ENCODE peak calls at places on chromosome 14, in six cellular contexts. One of them, this sample, is unnamed.

GRCh38 chr14:36713960-36714703 is 52.5 kb downstream of the PAX9 start:
- DNase-seq in choroid plexus epithelial cell: no peak
- DNase-seq in pancreas: no peak
- DNase-seq in breast epithelium: no peak
- DNase-seq in stomach: no peak
- DNase-seq in adrenal gland: no peak
- DNase-seq in this sample: no peak

GRCh38 chr14:90373887-90374286 is 22.9 kb upstream of the CALM1 start:
- DNase-seq in choroid plexus epithelial cell: peak; percentile 52
- DNase-seq in pancreas: no peak
- DNase-seq in breast epithelium: no peak
- DNase-seq in stomach: no peak
- DNase-seq in adrenal gland: no peak
- DNase-seq in this sample: no peak

GRCh38 chr14:50658203-50658602 is 9.9 kb downstream of the SAV1 start:
- DNase-seq in choroid plexus epithelial cell: peak; percentile 85
- DNase-seq in pancreas: peak; percentile 41
- DNase-seq in breast epithelium: no peak
- DNase-seq in stomach: peak; percentile 43
- DNase-seq in adrenal gland: no peak
- DNase-seq in this sample: no peak

GRCh38 chr14:76109087-76109880 is 42.4 kb upstream of the GPATCH2L start:
- DNase-seq in choroid plexus epithelial cell: no peak
- DNase-seq in pancreas: no peak
- DNase-seq in breast epithelium: no peak
- DNase-seq in stomach: no peak
- DNase-seq in adrenal gland: no peak
- DNase-seq in this sample: no peak

GRCh38 chr14:68814376-68815287 is 21.8 kb upstream of the ZFP36L1 start:
- DNase-seq in choroid plexus epithelial cell: peak; percentile 73
- DNase-seq in pancreas: peak; percentile 71
- DNase-seq in breast epithelium: peak; percentile 36
- DNase-seq in stomach: no peak
- DNase-seq in adrenal gland: peak; percentile 79
- DNase-seq in this sample: peak; percentile 79

GRCh38 chr14:68924392-68925158 is 54.5 kb downstream of the ACTN1 start:
- DNase-seq in choroid plexus epithelial cell: no peak
- DNase-seq in pancreas: no peak
- DNase-seq in breast epithelium: no peak
- DNase-seq in stomach: no peak
- DNase-seq in adrenal gland: no peak
- DNase-seq in this sample: peak; percentile 90

GRCh38 chr14:67695394-67695949 is at the start of gene RDH11:
- DNase-seq in choroid plexus epithelial cell: peak; percentile 92
- DNase-seq in pancreas: peak; percentile 85
- DNase-seq in breast epithelium: peak; percentile 84
- DNase-seq in stomach: peak; percentile 84
- DNase-seq in adrenal gland: peak; percentile 96
- DNase-seq in this sample: peak; percentile 93

GRCh38 chr14:54364555-54365415 is 32.0 kb upstream of the CDKN3 start:
- DNase-seq in choroid plexus epithelial cell: peak; percentile 39
- DNase-seq in pancreas: no peak
- DNase-seq in breast epithelium: peak; percentile 48
- DNase-seq in stomach: no peak
- DNase-seq in adrenal gland: peak; percentile 67
- DNase-seq in this sample: no peak

GRCh38 chr14:26427059-26427458 is 170.8 kb downstream of the NOVA1 start:
- DNase-seq in choroid plexus epithelial cell: peak; percentile 13
- DNase-seq in pancreas: no peak
- DNase-seq in breast epithelium: no peak
- DNase-seq in stomach: no peak
- DNase-seq in adrenal gland: no peak
- DNase-seq in this sample: no peak

GRCh38 chr14:69711065-69711464 is 55.9 kb upstream of the SRSF5 start:
- DNase-seq in choroid plexus epithelial cell: peak; percentile 36
- DNase-seq in pancreas: no peak
- DNase-seq in breast epithelium: no peak
- DNase-seq in stomach: no peak
- DNase-seq in adrenal gland: peak; percentile 78
- DNase-seq in this sample: peak; percentile 88

GRCh38 chr14:104332634-104333270 is 194.4 kb downstream of the KIF26A start:
- DNase-seq in choroid plexus epithelial cell: no peak
- DNase-seq in pancreas: no peak
- DNase-seq in breast epithelium: no peak
- DNase-seq in stomach: peak; percentile 23
- DNase-seq in adrenal gland: peak; percentile 34
- DNase-seq in this sample: peak; percentile 67

GRCh38 chr14:92033433-92033832 is 6.4 kb downstream of the TRIP11 start:
- DNase-seq in choroid plexus epithelial cell: no peak
- DNase-seq in pancreas: no peak
- DNase-seq in breast epithelium: no peak
- DNase-seq in stomach: no peak
- DNase-seq in adrenal gland: no peak
- DNase-seq in this sample: no peak

GRCh38 chr14:63544641-63545234 is 1.6 kb upstream of the PPP2R5E start:
- DNase-seq in choroid plexus epithelial cell: peak; percentile 67
- DNase-seq in pancreas: no peak
- DNase-seq in breast epithelium: no peak
- DNase-seq in stomach: no peak
- DNase-seq in adrenal gland: peak; percentile 46
- DNase-seq in this sample: no peak

GRCh38 chr14:68809524-68809923 is 16.7 kb upstream of the ZFP36L1 start:
- DNase-seq in choroid plexus epithelial cell: no peak
- DNase-seq in pancreas: no peak
- DNase-seq in breast epithelium: no peak
- DNase-seq in stomach: no peak
- DNase-seq in adrenal gland: peak; percentile 24
- DNase-seq in this sample: peak; percentile 64

GRCh38 chr14:65428691-65429090 is 16.2 kb downstream of the FUT8 start:
- DNase-seq in choroid plexus epithelial cell: no peak
- DNase-seq in pancreas: no peak
- DNase-seq in breast epithelium: no peak
- DNase-seq in stomach: no peak
- DNase-seq in adrenal gland: no peak
- DNase-seq in this sample: no peak

GRCh38 chr14:51335521-51335920 is 95.5 kb downstream of the TMX1 start:
- DNase-seq in choroid plexus epithelial cell: no peak
- DNase-seq in pancreas: no peak
- DNase-seq in breast epithelium: peak; percentile 47
- DNase-seq in stomach: no peak
- DNase-seq in adrenal gland: peak; percentile 66
- DNase-seq in this sample: peak; percentile 84

GRCh38 chr14:102516531-102517411 is 7.2 kb upstream of the ANKRD9 start:
- DNase-seq in choroid plexus epithelial cell: no peak
- DNase-seq in pancreas: peak; percentile 50
- DNase-seq in breast epithelium: no peak
- DNase-seq in stomach: peak; percentile 68
- DNase-seq in adrenal gland: no peak
- DNase-seq in this sample: peak; percentile 78

GRCh38 chr14:69481815-69482568 is 2.5 kb upstream of the PLEKHD1 start:
- DNase-seq in choroid plexus epithelial cell: no peak
- DNase-seq in pancreas: no peak
- DNase-seq in breast epithelium: no peak
- DNase-seq in stomach: no peak
- DNase-seq in adrenal gland: no peak
- DNase-seq in this sample: no peak

GRCh38 chr14:52589646-52590045 is 37.0 kb downstream of the GPR137C start:
- DNase-seq in choroid plexus epithelial cell: no peak
- DNase-seq in pancreas: no peak
- DNase-seq in breast epithelium: no peak
- DNase-seq in stomach: no peak
- DNase-seq in adrenal gland: no peak
- DNase-seq in this sample: no peak

GRCh38 chr14:99769799-99770198 is 23.4 kb upstream of the EML1 start:
- DNase-seq in choroid plexus epithelial cell: no peak
- DNase-seq in pancreas: no peak
- DNase-seq in breast epithelium: no peak
- DNase-seq in stomach: no peak
- DNase-seq in adrenal gland: no peak
- DNase-seq in this sample: peak; percentile 25

GRCh38 chr14:104892517-104893434 is 27.7 kb downstream of the CEP170B start:
- DNase-seq in choroid plexus epithelial cell: peak; percentile 11
- DNase-seq in pancreas: peak; percentile 14
- DNase-seq in breast epithelium: peak; percentile 15
- DNase-seq in stomach: peak; percentile 24
- DNase-seq in adrenal gland: no peak
- DNase-seq in this sample: peak; percentile 59

GRCh38 chr14:30129795-30130194 is 202.1 kb upstream of the PRKD1 start:
- DNase-seq in choroid plexus epithelial cell: peak; percentile 10
- DNase-seq in pancreas: no peak
- DNase-seq in breast epithelium: no peak
- DNase-seq in stomach: no peak
- DNase-seq in adrenal gland: no peak
- DNase-seq in this sample: no peak

GRCh38 chr14:91835920-91836843 is 31.2 kb downstream of the TC2N start:
- DNase-seq in choroid plexus epithelial cell: peak; percentile 20
- DNase-seq in pancreas: peak; percentile 96
- DNase-seq in breast epithelium: peak; percentile 85
- DNase-seq in stomach: peak; percentile 96
- DNase-seq in adrenal gland: peak; percentile 77
- DNase-seq in this sample: peak; percentile 91

GRCh38 chr14:99850705-99851104 is 57.5 kb downstream of the EML1 start:
- DNase-seq in choroid plexus epithelial cell: no peak
- DNase-seq in pancreas: no peak
- DNase-seq in breast epithelium: no peak
- DNase-seq in stomach: no peak
- DNase-seq in adrenal gland: no peak
- DNase-seq in this sample: peak; percentile 69

GRCh38 chr14:77204457-77204796 is 22.8 kb downstream of the TMEM63C start:
- DNase-seq in choroid plexus epithelial cell: no peak
- DNase-seq in pancreas: no peak
- DNase-seq in breast epithelium: peak; percentile 53
- DNase-seq in stomach: no peak
- DNase-seq in adrenal gland: peak; percentile 82
- DNase-seq in this sample: no peak

GRCh38 chr14:51180577-51180976 is 59.5 kb upstream of the TMX1 start:
- DNase-seq in choroid plexus epithelial cell: no peak
- DNase-seq in pancreas: no peak
- DNase-seq in breast epithelium: no peak
- DNase-seq in stomach: no peak
- DNase-seq in adrenal gland: no peak
- DNase-seq in this sample: no peak

DNA sequence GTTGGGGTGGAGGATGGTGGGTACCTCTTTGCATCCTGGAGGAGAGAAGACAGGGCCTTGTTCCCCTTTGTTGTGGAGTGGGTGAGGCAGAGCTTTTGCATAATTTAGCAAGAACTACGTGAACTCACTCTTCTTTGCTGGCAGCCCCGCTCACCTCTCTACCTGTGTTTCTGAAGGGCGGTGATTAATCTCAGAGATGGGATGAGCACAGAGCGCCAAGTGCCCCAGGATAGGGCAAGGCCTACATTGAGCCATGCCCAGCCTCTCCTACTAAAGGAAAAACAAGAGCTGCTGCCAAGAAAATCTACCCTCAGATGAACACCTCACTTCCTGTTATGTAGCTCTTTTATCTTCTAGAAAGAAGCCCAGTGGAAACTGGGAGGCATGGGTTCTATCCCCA is 1120.0 kb downstream of the VRK1 start:
- DNase-seq in choroid plexus epithelial cell: no peak
- DNase-seq in pancreas: no peak
- DNase-seq in breast epithelium: no peak
- DNase-seq in stomach: no peak
- DNase-seq in adrenal gland: no peak
- DNase-seq in this sample: no peak
- H3K4me3 ChIP-seq in choroid plexus epithelial cell: no peak overlapping the region
- H3K4me3 ChIP-seq in pancreas: no peak overlapping the region
- H3K4me3 ChIP-seq in breast epithelium: no peak overlapping the region
- H3K4me3 ChIP-seq in stomach: no peak overlapping the region
- H3K4me3 ChIP-seq in adrenal gland: no peak overlapping the region
- H3K4me3 ChIP-seq in this sample: no peak overlapping the region

GRCh38 chr14:60775296-60775695 is 40.7 kb downstream of the MNAT1 start:
- DNase-seq in choroid plexus epithelial cell: peak; percentile 68
- DNase-seq in pancreas: no peak
- DNase-seq in breast epithelium: no peak
- DNase-seq in stomach: no peak
- DNase-seq in adrenal gland: no peak
- DNase-seq in this sample: no peak
- H3K4me3 ChIP-seq in choroid plexus epithelial cell: no peak overlapping the region
- H3K4me3 ChIP-seq in pancreas: no peak overlapping the region
- H3K4me3 ChIP-seq in breast epithelium: no peak overlapping the region
- H3K4me3 ChIP-seq in stomach: no peak overlapping the region
- H3K4me3 ChIP-seq in adrenal gland: no peak overlapping the region
- H3K4me3 ChIP-seq in this sample: no peak overlapping the region

DNA sequence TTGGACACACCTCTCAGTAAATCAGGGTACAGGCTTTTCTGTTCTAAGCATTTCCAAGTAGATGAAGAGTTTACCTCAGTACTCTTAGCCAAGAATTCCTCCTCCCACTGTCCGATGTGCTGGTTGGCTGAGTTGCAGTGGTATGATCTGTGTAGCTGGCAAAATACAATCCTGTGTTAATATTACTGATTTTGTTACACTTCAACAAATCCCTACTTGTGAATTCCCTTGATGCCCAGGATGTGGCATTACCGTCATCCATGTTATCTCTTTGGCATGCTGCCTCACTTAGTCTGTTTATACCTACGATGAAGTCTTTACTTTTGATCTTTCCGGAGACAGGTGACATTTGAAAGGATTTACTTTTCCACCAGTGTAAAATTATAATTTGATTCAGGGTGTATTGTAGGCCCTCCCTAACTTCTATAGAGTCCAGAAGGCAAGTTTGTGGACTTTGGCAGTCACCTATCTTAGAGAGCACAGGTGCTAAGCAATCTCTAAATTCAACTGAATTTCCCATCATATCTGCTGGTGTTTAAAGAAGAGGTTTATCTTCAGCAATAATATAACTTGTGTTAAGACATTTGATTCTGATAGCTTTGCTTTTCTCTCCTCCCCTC is 10.1 kb downstream of the CCDC196 start:
- DNase-seq in choroid plexus epithelial cell: peak; percentile 20
- DNase-seq in pancreas: peak; percentile 47
- DNase-seq in breast epithelium: no peak
- DNase-seq in stomach: no peak
- DNase-seq in adrenal gland: no peak
- DNase-seq in this sample: no peak
- H3K4me3 ChIP-seq in choroid plexus epithelial cell: no peak overlapping the region
- H3K4me3 ChIP-seq in pancreas: no peak overlapping the region
- H3K4me3 ChIP-seq in breast epithelium: peak overlapping the region; percentile 9
- H3K4me3 ChIP-seq in stomach: peak overlapping the region; percentile 11
- H3K4me3 ChIP-seq in adrenal gland: no peak overlapping the region
- H3K4me3 ChIP-seq in this sample: no peak overlapping the region

GRCh38 chr14:22564463-22564862 is 24.6 kb downstream of the DAD1 start:
- DNase-seq in choroid plexus epithelial cell: no peak
- DNase-seq in pancreas: no peak
- DNase-seq in breast epithelium: no peak
- DNase-seq in stomach: no peak
- DNase-seq in adrenal gland: no peak
- DNase-seq in this sample: no peak

GRCh38 chr14:22561366-22561660 is 27.7 kb downstream of the DAD1 start:
- DNase-seq in choroid plexus epithelial cell: no peak
- DNase-seq in pancreas: peak; percentile 14
- DNase-seq in breast epithelium: no peak
- DNase-seq in stomach: no peak
- DNase-seq in adrenal gland: no peak
- DNase-seq in this sample: no peak

GRCh38 chr14:22563987-22564386 is 25.0 kb downstream of the DAD1 start:
- DNase-seq in choroid plexus epithelial cell: peak; percentile 56
- DNase-seq in pancreas: no peak
- DNase-seq in breast epithelium: no peak
- DNase-seq in stomach: no peak
- DNase-seq in adrenal gland: no peak
- DNase-seq in this sample: no peak

GRCh38 chr14:22560638-22561365 is 28.2 kb downstream of the DAD1 start:
- DNase-seq in choroid plexus epithelial cell: peak; percentile 26
- DNase-seq in pancreas: peak; percentile 62
- DNase-seq in breast epithelium: no peak
- DNase-seq in stomach: peak; percentile 85
- DNase-seq in adrenal gland: no peak
- DNase-seq in this sample: no peak

GRCh38 chr14:22561661-22562579 is 27.1 kb downstream of the DAD1 start:
- DNase-seq in choroid plexus epithelial cell: peak; percentile 80
- DNase-seq in pancreas: peak; percentile 22
- DNase-seq in breast epithelium: no peak
- DNase-seq in stomach: no peak
- DNase-seq in adrenal gland: no peak
- DNase-seq in this sample: no peak
- H3K4me3 ChIP-seq in choroid plexus epithelial cell: no peak overlapping the region
- H3K4me3 ChIP-seq in pancreas: no peak overlapping the region
- H3K4me3 ChIP-seq in breast epithelium: no peak overlapping the region
- H3K4me3 ChIP-seq in stomach: no peak overlapping the region
- H3K4me3 ChIP-seq in adrenal gland: no peak overlapping the region
- H3K4me3 ChIP-seq in this sample: no peak overlapping the region